ENCODE peak calls at places on chromosomes 6 and 20, in nine cellular contexts. One of them, this sample, is unnamed.

GRCh38 chr6:170037541-170038250 is 253.2 kb downstream of the DLL1 start:
- DNase-seq in T47D: no peak
- DNase-seq in naive thymus-derived CD8-positive, alpha-beta T cell: no peak
- DNase-seq in midbrain: no peak
- DNase-seq in MV-4-11: no peak
- DNase-seq in BJ: no peak
- DNase-seq in GM12892: no peak
- DNase-seq in KBM-7: no peak
- DNase-seq in fibroblast of villous mesenchyme: peak
- DNase-seq in this sample: no peak

GRCh38 chr20:38985603-38986170 is 23.5 kb downstream of the DHX35 start:
- DNase-seq in T47D: no peak
- DNase-seq in KBM-7: peak
- DNase-seq in midbrain: no peak
- DNase-seq in MV-4-11: peak
- DNase-seq in naive thymus-derived CD8-positive, alpha-beta T cell: no peak
- DNase-seq in GM12892: no peak
- DNase-seq in fibroblast of villous mesenchyme: peak
- DNase-seq in BJ: peak
- DNase-seq in this sample: no peak

GRCh38 chr6:89794324-89794723 is 25.3 kb downstream of the MDN1 start:
- DNase-seq in naive thymus-derived CD8-positive, alpha-beta T cell: no peak
- DNase-seq in fibroblast of villous mesenchyme: no peak
- DNase-seq in MV-4-11: peak
- DNase-seq in KBM-7: peak
- DNase-seq in midbrain: no peak
- DNase-seq in T47D: no peak
- DNase-seq in BJ: no peak
- DNase-seq in GM12892: no peak
- DNase-seq in this sample: no peak

GRCh38 chr6:26568601-26569432 is 27.9 kb upstream of the ABT1 start:
- DNase-seq in KBM-7: peak
- DNase-seq in T47D: peak
- DNase-seq in BJ: peak
- DNase-seq in MV-4-11: peak
- DNase-seq in midbrain: peak
- DNase-seq in GM12892: peak
- DNase-seq in naive thymus-derived CD8-positive, alpha-beta T cell: peak
- DNase-seq in fibroblast of villous mesenchyme: peak
- DNase-seq in this sample: no peak

GRCh38 chr6:167550936-167551633 is 226.2 kb downstream of the TTLL2 start:
- DNase-seq in GM12892: no peak
- DNase-seq in MV-4-11: no peak
- DNase-seq in BJ: no peak
- DNase-seq in naive thymus-derived CD8-positive, alpha-beta T cell: no peak
- DNase-seq in KBM-7: no peak
- DNase-seq in fibroblast of villous mesenchyme: no peak
- DNase-seq in midbrain: peak
- DNase-seq in T47D: no peak
- DNase-seq in this sample: no peak

GRCh38 chr6:113649916-113650609 is 207.1 kb upstream of the MARCKS start:
- DNase-seq in GM12892: no peak
- DNase-seq in BJ: no peak
- DNase-seq in naive thymus-derived CD8-positive, alpha-beta T cell: no peak
- DNase-seq in KBM-7: no peak
- DNase-seq in fibroblast of villous mesenchyme: no peak
- DNase-seq in midbrain: no peak
- DNase-seq in T47D: no peak
- DNase-seq in MV-4-11: no peak
- DNase-seq in this sample: no peak

GRCh38 chr20:37327748-37328147 is 18.2 kb upstream of the SRC start:
- DNase-seq in KBM-7: no peak
- DNase-seq in midbrain: no peak
- DNase-seq in BJ: peak
- DNase-seq in naive thymus-derived CD8-positive, alpha-beta T cell: no peak
- DNase-seq in GM12892: no peak
- DNase-seq in fibroblast of villous mesenchyme: peak
- DNase-seq in T47D: no peak
- DNase-seq in MV-4-11: no peak
- DNase-seq in this sample: no peak

GRCh38 chr6:97978855-97979271 is 695.8 kb upstream of the MMS22L start:
- DNase-seq in naive thymus-derived CD8-positive, alpha-beta T cell: no peak
- DNase-seq in T47D: peak
- DNase-seq in midbrain: no peak
- DNase-seq in KBM-7: no peak
- DNase-seq in MV-4-11: no peak
- DNase-seq in fibroblast of villous mesenchyme: no peak
- DNase-seq in BJ: no peak
- DNase-seq in GM12892: no peak
- DNase-seq in this sample: peak

GRCh38 chr20:38764563-38765355 is 16.5 kb downstream of the ACTR5 start:
- DNase-seq in BJ: peak
- DNase-seq in fibroblast of villous mesenchyme: peak
- DNase-seq in naive thymus-derived CD8-positive, alpha-beta T cell: no peak
- DNase-seq in GM12892: no peak
- DNase-seq in midbrain: no peak
- DNase-seq in MV-4-11: peak
- DNase-seq in KBM-7: no peak
- DNase-seq in T47D: no peak
- DNase-seq in this sample: peak

GRCh38 chr20:51876511-51876910 is 74.2 kb upstream of the SALL4 start:
- DNase-seq in MV-4-11: no peak
- DNase-seq in midbrain: no peak
- DNase-seq in KBM-7: peak
- DNase-seq in BJ: no peak
- DNase-seq in GM12892: no peak
- DNase-seq in T47D: no peak
- DNase-seq in naive thymus-derived CD8-positive, alpha-beta T cell: no peak
- DNase-seq in fibroblast of villous mesenchyme: no peak
- DNase-seq in this sample: no peak

GRCh38 chr6:62285612-62286469 is at the start of gene KHDRBS2:
- DNase-seq in BJ: no peak
- DNase-seq in KBM-7: peak
- DNase-seq in naive thymus-derived CD8-positive, alpha-beta T cell: no peak
- DNase-seq in GM12892: peak
- DNase-seq in fibroblast of villous mesenchyme: no peak
- DNase-seq in midbrain: peak
- DNase-seq in MV-4-11: peak
- DNase-seq in T47D: peak
- DNase-seq in this sample: no peak

GRCh38 chr6:115896538-115897129 is 164.1 kb downstream of the FRK start:
- DNase-seq in midbrain: peak
- DNase-seq in naive thymus-derived CD8-positive, alpha-beta T cell: no peak
- DNase-seq in GM12892: no peak
- DNase-seq in BJ: peak
- DNase-seq in MV-4-11: peak
- DNase-seq in T47D: peak
- DNase-seq in KBM-7: peak
- DNase-seq in fibroblast of villous mesenchyme: peak
- DNase-seq in this sample: no peak

GRCh38 chr20:53420061-53420460 is 173.6 kb downstream of the ZNF217 start:
- DNase-seq in fibroblast of villous mesenchyme: no peak
- DNase-seq in KBM-7: no peak
- DNase-seq in midbrain: no peak
- DNase-seq in T47D: no peak
- DNase-seq in MV-4-11: no peak
- DNase-seq in BJ: no peak
- DNase-seq in GM12892: no peak
- DNase-seq in naive thymus-derived CD8-positive, alpha-beta T cell: no peak
- DNase-seq in this sample: no peak

GRCh38 chr20:57022306-57022705 is 244.1 kb downstream of the BMP7 start:
- DNase-seq in BJ: no peak
- DNase-seq in T47D: peak
- DNase-seq in naive thymus-derived CD8-positive, alpha-beta T cell: no peak
- DNase-seq in GM12892: no peak
- DNase-seq in KBM-7: no peak
- DNase-seq in MV-4-11: no peak
- DNase-seq in midbrain: no peak
- DNase-seq in fibroblast of villous mesenchyme: no peak
- DNase-seq in this sample: peak

GRCh38 chr6:44297063-44298038 is 15.8 kb downstream of the AARS2 start:
- DNase-seq in naive thymus-derived CD8-positive, alpha-beta T cell: peak
- DNase-seq in GM12892: no peak
- DNase-seq in fibroblast of villous mesenchyme: peak
- DNase-seq in BJ: no peak
- DNase-seq in midbrain: peak
- DNase-seq in MV-4-11: no peak
- DNase-seq in KBM-7: no peak
- DNase-seq in T47D: peak
- DNase-seq in this sample: no peak

GRCh38 chr6:27161946-27162603 is 85.4 kb upstream of the PRSS16 start:
- DNase-seq in naive thymus-derived CD8-positive, alpha-beta T cell: no peak
- DNase-seq in KBM-7: peak
- DNase-seq in MV-4-11: peak
- DNase-seq in BJ: no peak
- DNase-seq in T47D: peak
- DNase-seq in fibroblast of villous mesenchyme: peak
- DNase-seq in midbrain: peak
- DNase-seq in GM12892: no peak
- DNase-seq in this sample: no peak

GRCh38 chr6:157221049-157221816 is 102.1 kb downstream of the TMEM242 start:
- DNase-seq in KBM-7: peak
- DNase-seq in naive thymus-derived CD8-positive, alpha-beta T cell: peak
- DNase-seq in T47D: peak
- DNase-seq in midbrain: peak
- DNase-seq in MV-4-11: peak
- DNase-seq in BJ: no peak
- DNase-seq in GM12892: peak
- DNase-seq in fibroblast of villous mesenchyme: peak
- DNase-seq in this sample: peak

GRCh38 chr6:110563711-110564110 is 87.3 kb upstream of the SLC22A16 start:
- DNase-seq in fibroblast of villous mesenchyme: no peak
- DNase-seq in BJ: no peak
- DNase-seq in KBM-7: no peak
- DNase-seq in midbrain: no peak
- DNase-seq in naive thymus-derived CD8-positive, alpha-beta T cell: no peak
- DNase-seq in T47D: no peak
- DNase-seq in MV-4-11: no peak
- DNase-seq in GM12892: no peak
- DNase-seq in this sample: no peak

GRCh38 chr6:28443112-28443773 is at the start of gene ZSCAN23:
- DNase-seq in BJ: peak
- DNase-seq in T47D: peak
- DNase-seq in naive thymus-derived CD8-positive, alpha-beta T cell: peak
- DNase-seq in KBM-7: peak
- DNase-seq in MV-4-11: peak
- DNase-seq in fibroblast of villous mesenchyme: peak
- DNase-seq in GM12892: peak
- DNase-seq in midbrain: peak
- DNase-seq in this sample: no peak

GRCh38 chr6:155121699-155122098 is 126.6 kb downstream of the TIAM2 start:
- DNase-seq in BJ: no peak
- DNase-seq in KBM-7: no peak
- DNase-seq in T47D: no peak
- DNase-seq in fibroblast of villous mesenchyme: peak
- DNase-seq in GM12892: no peak
- DNase-seq in MV-4-11: no peak
- DNase-seq in midbrain: no peak
- DNase-seq in naive thymus-derived CD8-positive, alpha-beta T cell: no peak
- DNase-seq in this sample: no peak

GRCh38 chr6:69007781-69008180 is 372.7 kb downstream of the ADGRB3 start:
- DNase-seq in T47D: no peak
- DNase-seq in KBM-7: no peak
- DNase-seq in midbrain: no peak
- DNase-seq in GM12892: no peak
- DNase-seq in MV-4-11: no peak
- DNase-seq in naive thymus-derived CD8-positive, alpha-beta T cell: no peak
- DNase-seq in fibroblast of villous mesenchyme: no peak
- DNase-seq in BJ: no peak
- DNase-seq in this sample: no peak

GRCh38 chr6:35302604-35303218 is 5.1 kb downstream of the DEF6 start:
- DNase-seq in midbrain: no peak
- DNase-seq in T47D: no peak
- DNase-seq in MV-4-11: peak
- DNase-seq in naive thymus-derived CD8-positive, alpha-beta T cell: peak
- DNase-seq in GM12892: peak
- DNase-seq in BJ: no peak
- DNase-seq in KBM-7: peak
- DNase-seq in fibroblast of villous mesenchyme: peak
- DNase-seq in this sample: no peak

GRCh38 chr6:27280064-27280539 is 32.0 kb downstream of the POM121L2 start:
- DNase-seq in midbrain: no peak
- DNase-seq in naive thymus-derived CD8-positive, alpha-beta T cell: no peak
- DNase-seq in BJ: no peak
- DNase-seq in GM12892: no peak
- DNase-seq in MV-4-11: peak
- DNase-seq in T47D: peak
- DNase-seq in fibroblast of villous mesenchyme: peak
- DNase-seq in KBM-7: peak
- DNase-seq in this sample: no peak

GRCh38 chr6:49038294-49038693 is 424.8 kb downstream of the MMUT start:
- DNase-seq in BJ: no peak
- DNase-seq in midbrain: no peak
- DNase-seq in fibroblast of villous mesenchyme: peak
- DNase-seq in T47D: no peak
- DNase-seq in GM12892: no peak
- DNase-seq in KBM-7: no peak
- DNase-seq in naive thymus-derived CD8-positive, alpha-beta T cell: no peak
- DNase-seq in MV-4-11: no peak
- DNase-seq in this sample: no peak

GRCh38 chr6:121434037-121434770 is 1.2 kb upstream of the GJA1 start:
- DNase-seq in midbrain: no peak
- DNase-seq in T47D: no peak
- DNase-seq in fibroblast of villous mesenchyme: peak
- DNase-seq in naive thymus-derived CD8-positive, alpha-beta T cell: no peak
- DNase-seq in GM12892: no peak
- DNase-seq in BJ: peak
- DNase-seq in KBM-7: no peak
- DNase-seq in MV-4-11: no peak
- DNase-seq in this sample: no peak

GRCh38 chr20:51584116-51584515 is 41.6 kb upstream of the NFATC2 start:
- DNase-seq in GM12892: no peak
- DNase-seq in naive thymus-derived CD8-positive, alpha-beta T cell: no peak
- DNase-seq in T47D: no peak
- DNase-seq in BJ: no peak
- DNase-seq in midbrain: no peak
- DNase-seq in MV-4-11: no peak
- DNase-seq in fibroblast of villous mesenchyme: no peak
- DNase-seq in KBM-7: no peak
- DNase-seq in this sample: no peak

GRCh38 chr6:151160869-151161268 is 78.9 kb upstream of the AKAP12 start:
- DNase-seq in BJ: no peak
- DNase-seq in MV-4-11: no peak
- DNase-seq in T47D: peak
- DNase-seq in fibroblast of villous mesenchyme: no peak
- DNase-seq in KBM-7: no peak
- DNase-seq in GM12892: no peak
- DNase-seq in naive thymus-derived CD8-positive, alpha-beta T cell: no peak
- DNase-seq in midbrain: no peak
- DNase-seq in this sample: no peak

GRCh38 chr6:70651326-70651905 is 16.3 kb upstream of the SMAP1 start:
- DNase-seq in MV-4-11: no peak
- DNase-seq in BJ: no peak
- DNase-seq in GM12892: no peak
- DNase-seq in naive thymus-derived CD8-positive, alpha-beta T cell: peak
- DNase-seq in KBM-7: peak
- DNase-seq in T47D: no peak
- DNase-seq in midbrain: no peak
- DNase-seq in fibroblast of villous mesenchyme: no peak
- DNase-seq in this sample: no peak

GRCh38 chr6:15017251-15017650 is 228.6 kb upstream of the JARID2 start:
- DNase-seq in KBM-7: peak
- DNase-seq in T47D: no peak
- DNase-seq in BJ: no peak
- DNase-seq in midbrain: no peak
- DNase-seq in MV-4-11: peak
- DNase-seq in naive thymus-derived CD8-positive, alpha-beta T cell: no peak
- DNase-seq in fibroblast of villous mesenchyme: peak
- DNase-seq in GM12892: no peak
- DNase-seq in this sample: no peak

GRCh38 chr6:19137419-19138035 is 699.6 kb upstream of the ID4 start:
- DNase-seq in GM12892: no peak
- DNase-seq in T47D: no peak
- DNase-seq in midbrain: no peak
- DNase-seq in fibroblast of villous mesenchyme: no peak
- DNase-seq in naive thymus-derived CD8-positive, alpha-beta T cell: no peak
- DNase-seq in KBM-7: no peak
- DNase-seq in BJ: no peak
- DNase-seq in MV-4-11: no peak
- DNase-seq in this sample: no peak